ENCODE peak calls at places on chromosomes 11 and 22, in six cellular contexts. C is transverse colon, D is GM23338, H is prostate gland, F is GM12878, J is spleen. Q is an unnamed sample.

GRCh38 chr11:2580444-2581050 is 119.2 kb downstream of the KCNQ1OT1 start:
- DNase-seq in D (no peak), C (peak), J (peak), F (no peak), H (no peak), Q (no peak)

GRCh38 chr11:45655831-45656230 is 9.6 kb downstream of the CHST1 start:
- DNase-seq in D (no peak), C (no peak), F (no peak), H (no peak), J (peak), Q (no peak)

GRCh38 chr11:2818503-2818902 is 67.1 kb downstream of the CDKN1C start:
- DNase-seq in D (no peak), F (no peak), C (no peak), J (peak), H (no peak), Q (no peak)

GRCh38 chr22:40070701-40071100 is 75.9 kb downstream of the FAM83F start:
- DNase-seq in C (no peak), D (no peak), F (no peak), J (no peak), H (no peak), Q (no peak)

GRCh38 chr11:77063407-77063806 is 3.4 kb upstream of the CAPN5 start:
- DNase-seq in H (no peak), C (no peak), F (no peak), D (no peak), J (no peak), Q (no peak)

GRCh38 chr11:71212871-71213559 is 39.4 kb downstream of the SHANK2 start:
- DNase-seq in C (no peak), J (peak), H (no peak), D (no peak), F (no peak), Q (no peak)

GRCh38 chr11:31233425-31233824 is 136.1 kb downstream of the DCDC1 start:
- DNase-seq in C (no peak), H (no peak), D (peak), J (no peak), F (no peak), Q (no peak)

GRCh38 chr22:27435839-27436581 is 365.5 kb downstream of the MN1 start:
- DNase-seq in D (peak), F (no peak), H (no peak), J (no peak), C (peak), Q (no peak)

GRCh38 chr11:82863209-82863608 is 37.0 kb downstream of the PRCP start:
- DNase-seq in F (no peak), H (no peak), C (no peak), D (no peak), J (no peak), Q (no peak)

GRCh38 chr11:111913031-111913861 is 712 bp downstream of the HSPB2 start:
- DNase-seq in F (no peak), H (no peak), J (no peak), C (no peak), D (no peak), Q (no peak)

GRCh38 chr11:2537010-2537695 is 92.3 kb downstream of the KCNQ1 start:
- DNase-seq in J (peak), D (no peak), C (no peak), H (no peak), F (no peak), Q (no peak)

GRCh38 chr11:19253817-19254216 is 13.1 kb upstream of the E2F8 start:
- DNase-seq in J (no peak), F (no peak), H (no peak), C (no peak), D (no peak), Q (peak)

GRCh38 chr11:1407668-1408067 is 17.9 kb downstream of the BRSK2 start:
- DNase-seq in J (no peak), H (no peak), C (no peak), D (no peak), F (no peak), Q (no peak)

GRCh38 chr11:111836162-111836561 is 35.2 kb downstream of the ALG9 start:
- DNase-seq in J (no peak), H (no peak), F (no peak), D (no peak), C (no peak), Q (no peak)

GRCh38 chr11:34356918-34357645 is 728 bp downstream of the ABTB2 start:
- DNase-seq in H (peak), J (peak), D (peak), C (peak), F (no peak), Q (peak)

GRCh38 chr11:13119361-13119760 is 110.2 kb downstream of the RASSF10 start:
- DNase-seq in F (no peak), D (no peak), J (no peak), H (no peak), C (no peak), Q (no peak)

GRCh38 chr11:121870202-121871045 is 245.6 kb downstream of the BLID start:
- DNase-seq in J (no peak), H (no peak), F (no peak), C (no peak), D (peak), Q (no peak)
- TF ChIP-seq CTCF in J (no peak), H (no peak), F (no peak), C (no peak), D (peak), Q (no peak)

DNA sequence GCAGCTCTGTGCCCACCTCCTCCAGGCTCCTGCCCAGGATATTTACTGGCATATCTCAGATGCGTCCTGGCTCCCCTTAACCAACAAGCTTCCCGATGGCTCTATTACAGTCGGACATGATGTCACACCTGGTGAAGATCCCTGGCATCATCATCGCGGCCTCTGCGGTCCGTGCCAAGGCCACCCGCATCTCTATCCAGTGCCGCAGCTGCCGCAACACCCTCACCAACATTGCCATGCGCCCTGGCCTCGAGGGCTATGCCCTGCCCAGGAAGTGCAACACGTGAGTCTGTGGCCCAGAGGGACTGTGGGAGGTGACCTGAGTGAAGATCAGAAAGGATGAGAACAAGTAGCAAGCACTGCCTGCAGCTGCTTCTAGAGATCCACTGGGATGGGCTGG is 6.5 kb downstream of the MCM5 start:
- DNase-seq in F (no peak), C (no peak), J (no peak), D (no peak), H (no peak), Q (no peak)
- TF ChIP-seq POLR2AphosphoS5 in F (no peak), C (no peak), J (peak), D (no peak), H (no peak), Q (no peak)

DNA sequence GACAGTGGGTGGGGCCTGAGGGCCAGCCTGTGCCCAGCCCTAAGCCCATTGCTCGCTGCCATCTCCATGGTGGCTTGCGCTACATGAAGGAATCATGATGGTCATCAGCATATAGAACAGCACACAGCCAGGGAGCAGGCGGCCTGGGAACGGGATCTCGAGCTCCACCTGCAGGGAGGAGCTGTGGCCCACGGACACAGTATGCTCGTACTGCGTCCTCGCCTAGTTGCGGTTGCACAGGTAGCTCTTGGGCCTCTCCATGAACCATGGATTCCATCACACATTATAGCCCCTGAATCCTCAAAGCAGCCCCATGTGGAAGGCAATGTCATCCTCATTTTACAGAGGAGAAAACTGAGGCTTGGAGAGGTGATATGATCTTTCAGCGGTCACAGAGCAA is 15.1 kb downstream of the SEC14L4 start:
- DNase-seq in J (no peak), F (no peak), H (no peak), C (no peak), D (peak), Q (no peak)
- TF ChIP-seq CTCF in J (no peak), F (no peak), H (no peak), C (no peak), D (peak), Q (no peak)

GRCh38 chr11:63890368-63890767 is 26.6 kb downstream of the RCOR2 start:
- DNase-seq in H (no peak), D (no peak), J (no peak), C (no peak), F (no peak), Q (no peak)

GRCh38 chr11:63887600-63887999 is 29.4 kb downstream of the RCOR2 start:
- DNase-seq in J (no peak), H (no peak), C (no peak), D (peak), F (no peak), Q (no peak)

GRCh38 chr11:63892233-63892632 is 24.7 kb downstream of the RCOR2 start:
- DNase-seq in F (no peak), J (no peak), H (no peak), D (no peak), C (no peak), Q (no peak)

GRCh38 chr11:63889344-63889743 is 27.6 kb downstream of the RCOR2 start:
- DNase-seq in C (peak), J (no peak), D (no peak), F (no peak), H (no peak), Q (no peak)

DNA sequence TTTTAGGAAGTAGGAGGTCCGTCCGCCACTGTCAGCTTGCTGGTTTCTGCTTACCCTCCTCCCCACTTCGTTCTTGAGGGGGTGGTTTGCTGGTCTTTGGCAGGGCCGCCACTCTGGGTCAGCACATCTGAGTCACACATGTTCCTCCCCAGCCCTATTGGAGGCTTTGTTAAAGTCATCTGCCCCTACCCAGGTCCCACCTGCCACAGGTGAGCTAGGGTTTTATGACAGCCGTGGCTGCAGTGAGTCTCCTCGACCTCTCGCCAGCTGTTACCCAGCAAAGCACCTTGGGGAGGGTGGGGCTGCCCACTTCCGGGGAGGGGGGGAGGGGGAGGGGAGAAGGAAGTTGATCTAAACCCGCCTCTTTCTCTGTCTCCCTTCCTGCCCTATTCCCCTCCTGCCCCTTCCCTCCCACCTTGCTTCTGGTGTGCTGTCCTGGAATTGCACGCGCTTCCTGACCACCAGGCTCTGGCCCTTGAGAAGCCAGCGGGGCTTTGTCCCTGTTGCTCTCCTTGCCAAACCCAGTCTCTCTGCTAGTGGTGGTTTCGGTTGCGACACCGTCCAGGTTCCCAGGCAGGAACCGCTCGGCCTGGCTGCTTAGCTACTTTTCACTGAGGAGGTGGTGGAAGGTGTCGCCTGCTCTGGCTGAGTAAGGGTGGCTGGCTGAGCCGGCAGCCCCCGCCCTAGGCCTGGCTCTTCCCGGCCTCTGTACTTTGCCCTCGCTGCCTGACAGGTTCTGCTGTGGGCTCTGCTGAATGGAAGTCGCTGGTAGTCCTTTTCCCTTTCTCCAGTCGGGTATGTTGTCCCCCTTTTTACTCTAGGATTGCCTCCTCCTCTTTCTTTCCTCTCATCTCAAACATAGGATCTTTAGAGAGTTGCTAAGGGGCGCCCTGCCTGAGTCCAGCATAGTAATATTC is 28.5 kb downstream of the RCOR2 start:
- DNase-seq in D (peak), H (peak), J (peak), C (peak), F (no peak), Q (peak)
- TF ChIP-seq POLR2AphosphoS5 in D (peak), H (no peak), J (peak), C (no peak), F (no peak), Q (peak)

GRCh38 chr11:107265591-107265990 is 192.0 kb downstream of the CWF19L2 start:
- DNase-seq in F (no peak), C (no peak), D (no peak), H (no peak), J (no peak), Q (no peak)

GRCh38 chr11:107259826-107260225 is 197.8 kb downstream of the CWF19L2 start:
- DNase-seq in J (no peak), F (no peak), H (no peak), C (no peak), D (no peak), Q (peak)

GRCh38 chr11:107263865-107264563 is 193.6 kb downstream of the CWF19L2 start:
- DNase-seq in J (no peak), D (no peak), F (peak), C (no peak), H (no peak), Q (peak)
- TF ChIP-seq CTCF in J (no peak), D (no peak), F (no peak), C (no peak), H (no peak), Q (no peak)